ENCODE peak calls at places on chromosomes 16 and 17, in seven cellular contexts. O, Y, R, J, Q, S and E are unnamed samples.

GRCh38 chr16:51569204-51569911 is 418.3 kb upstream of the SALL1 start:
- DNase-seq in O (peak; percentile 46), Q (no peak), Y (no peak), J (peak; percentile 27), R (no peak), S (no peak), E (no peak)

GRCh38 chr17:13353590-13353989 is 248.1 kb downstream of the HS3ST3A1 start:
- DNase-seq in S (no peak), O (peak; percentile 66), Y (no peak), Q (no peak), J (peak; percentile 43), R (peak; percentile 57), E (no peak)

GRCh38 chr16:11147033-11147848 is 108.8 kb downstream of the SOCS1 start:
- DNase-seq in J (no peak), O (no peak), Y (no peak), Q (no peak), R (no peak), S (no peak), E (peak; percentile 17)

GRCh38 chr16:74574146-74574545 is 32.8 kb downstream of the GLG1 start:
- DNase-seq in R (no peak), J (no peak), O (no peak), S (no peak), Y (no peak), Q (no peak), E (peak; percentile 5)

GRCh38 chr17:66541461-66542182 is 239.2 kb downstream of the PRKCA start:
- DNase-seq in Q (peak; percentile 49), R (no peak), Y (no peak), S (no peak), O (peak; percentile 82), J (peak; percentile 87), E (peak; percentile 63)

GRCh38 chr17:74935585-74936469 is at the start of gene OTOP3:
- DNase-seq in O (no peak), S (no peak), Q (no peak), Y (no peak), R (no peak), J (no peak), E (peak; percentile 94)

GRCh38 chr17:63474174-63474913 is 2.5 kb upstream of the ACE start:
- DNase-seq in J (no peak), R (peak; percentile 15), Q (no peak), O (peak; percentile 30), S (no peak), Y (no peak), E (peak; percentile 47)

GRCh38 chr16:48272837-48273421 is 25.6 kb upstream of the ABCC11 start:
- DNase-seq in J (no peak), Y (no peak), Q (no peak), S (no peak), O (no peak), R (peak; percentile 15), E (no peak)

GRCh38 chr17:79835470-79835899 is 3.8 kb downstream of the CBX4 start:
- DNase-seq in Y (no peak), S (no peak), O (no peak), R (no peak), J (no peak), Q (no peak), E (no peak)

GRCh38 chr17:78970834-78971763 is 8.6 kb downstream of the LGALS3BP start:
- DNase-seq in Q (peak; percentile 58), O (peak; percentile 82), R (peak; percentile 86), Y (peak; percentile 80), S (no peak), J (peak; percentile 47), E (peak; percentile 97)